ENCODE peak calls at places on chromosome 21, in seven cellular contexts. V is BJ, G is transverse colon, M is left ventricle myocardium inferior, X is stomach, Y is tibial nerve, E is RWPE2. R is an unnamed sample. For H3K36me3, the result is how much of the 10 kb centered on the place peaks cover.

GRCh38 chr21:35868005-35868868 is 192.1 kb downstream of the SETD4 start:
- DNase-seq in V (no peak), G (no peak), M (no peak), X (no peak), Y (no peak), E (no peak), R (no peak)

GRCh38 chr21:25911730-25912401 is 177.1 kb downstream of the GABPA start:
- DNase-seq in V (no peak), G (peak), M (peak), X (peak), Y (no peak), E (no peak), R (no peak)

GRCh38 chr21:31707499-31707898 is 24.4 kb downstream of the SCAF4 start:
- DNase-seq in V (no peak), G (no peak), M (no peak), X (no peak), Y (no peak), E (no peak), R (peak)

GRCh38 chr21:37986751-37987399 is 70.6 kb upstream of the KCNJ6 start:
- DNase-seq in V (no peak), G (no peak), M (no peak), X (no peak), Y (no peak), E (no peak), R (no peak)

GRCh38 chr21:16424331-16424749 is 694.6 kb downstream of the USP25 start:
- DNase-seq in V (no peak), G (no peak), M (no peak), X (no peak), Y (no peak), E (no peak), R (peak)

GRCh38 chr21:25572895-25573310 is 34.4 kb downstream of the MRPL39 start:
- DNase-seq in V (no peak), G (no peak), M (no peak), X (no peak), Y (no peak), E (no peak), R (no peak)

GRCh38 chr21:25639167-25639921 is at the start of gene JAM2:
- DNase-seq in V (no peak), G (peak), M (peak), X (no peak), Y (peak), E (no peak), R (no peak)

GRCh38 chr21:32186843-32187242 is 92.0 kb downstream of the MIS18A start:
- DNase-seq in V (no peak), G (no peak), M (no peak), X (no peak), Y (no peak), E (no peak), R (no peak)

GRCh38 chr21:31623664-31624063 is 35.8 kb upstream of the SOD1 start:
- DNase-seq in V (no peak), G (no peak), M (no peak), X (no peak), Y (no peak), E (no peak), R (no peak)

GRCh38 chr21:25639922-25640670 is 1.0 kb downstream of the JAM2 start:
- DNase-seq in V (no peak), G (no peak), M (peak), X (no peak), Y (peak), E (no peak), R (no peak)

GRCh38 chr21:35811115-35811806 is 249.1 kb downstream of the SETD4 start:
- DNase-seq in V (no peak), G (no peak), M (no peak), X (no peak), Y (no peak), E (no peak), R (no peak)

GRCh38 chr21:21324297-21324696 is 326.1 kb downstream of the NCAM2 start:
- DNase-seq in V (no peak), G (no peak), M (no peak), X (no peak), Y (no peak), E (no peak), R (no peak)

GRCh38 chr21:28644762-28645161 is 347.9 kb downstream of the LTN1 start:
- DNase-seq in V (no peak), G (no peak), M (no peak), X (no peak), Y (no peak), E (no peak), R (peak)

GRCh38 chr21:32192291-32192690 is 86.6 kb downstream of the MIS18A start:
- DNase-seq in V (no peak), G (no peak), M (no peak), X (no peak), Y (no peak), E (no peak), R (no peak)

GRCh38 chr21:26185021-26185420 is 14.5 kb upstream of the APP start:
- DNase-seq in V (no peak), G (no peak), M (no peak), X (no peak), Y (no peak), E (no peak), R (no peak)

GRCh38 chr21:34743831-34744230 is 75.0 kb downstream of the CLIC6 start:
- DNase-seq in V (peak), G (peak), M (no peak), X (peak), Y (peak), E (peak), R (peak)

GRCh38 chr21:38315155-38315554 is 58.4 kb downstream of the KCNJ15 start:
- DNase-seq in V (no peak), G (no peak), M (no peak), X (no peak), Y (no peak), E (no peak), R (no peak)

GRCh38 chr21:15141236-15141970 is 76.6 kb upstream of the NRIP1 start:
- DNase-seq in V (no peak), G (peak), M (no peak), X (peak), Y (no peak), E (no peak), R (peak)

GRCh38 chr21:25961042-25961441 is 209.5 kb downstream of the APP start:
- DNase-seq in V (no peak), G (no peak), M (no peak), X (no peak), Y (no peak), E (no peak), R (no peak)

GRCh38 chr21:26683996-26684395 is 110.9 kb upstream of the CYYR1 start:
- DNase-seq in V (no peak), G (no peak), M (no peak), X (no peak), Y (no peak), E (no peak), R (peak)

GRCh38 chr21:18522181-18522771 is 118.7 kb upstream of the TMPRSS15 start:
- DNase-seq in V (no peak), G (no peak), M (no peak), X (no peak), Y (no peak), E (no peak), R (no peak)

GRCh38 chr21:17343055-17343454 is 169.8 kb upstream of the CXADR start:
- DNase-seq in V (no peak), G (no peak), M (no peak), X (no peak), Y (no peak), E (no peak), R (peak)

GRCh38 chr21:34284613-34285160 is 79.1 kb upstream of the KCNE2 start:
- DNase-seq in V (no peak), G (no peak), M (no peak), X (no peak), Y (no peak), E (no peak), R (no peak)

GRCh38 chr21:25944082-25944481 is 209.3 kb downstream of the GABPA start:
- DNase-seq in V (no peak), G (no peak), M (no peak), X (no peak), Y (no peak), E (no peak), R (no peak)

GRCh38 chr21:43892334-43892733 is 27.3 kb downstream of the AGPAT3 start:
- DNase-seq in V (no peak), G (no peak), M (no peak), X (no peak), Y (no peak), E (no peak), R (no peak)

GRCh38 chr21:43893536-43894205 is 28.6 kb downstream of the AGPAT3 start:
- DNase-seq in V (no peak), G (no peak), M (no peak), X (peak), Y (no peak), E (no peak), R (peak)

GRCh38 chr21:43890042-43890441 is 25.0 kb downstream of the AGPAT3 start:
- DNase-seq in V (no peak), G (no peak), M (no peak), X (no peak), Y (no peak), E (peak), R (no peak)

GRCh38 chr21:43892984-43893535 is 28.0 kb downstream of the AGPAT3 start:
- DNase-seq in V (no peak), G (no peak), M (no peak), X (no peak), Y (no peak), E (no peak), R (no peak)

GRCh38 chr21:43894206-43894577 is 29.2 kb downstream of the AGPAT3 start:
- DNase-seq in V (no peak), G (no peak), M (no peak), X (no peak), Y (no peak), E (no peak), R (no peak)
- H3K4me3 ChIP-seq in V (no peak), G (no peak), M (peak), X (peak), Y (no peak), E (no peak), R (no peak)

DNA sequence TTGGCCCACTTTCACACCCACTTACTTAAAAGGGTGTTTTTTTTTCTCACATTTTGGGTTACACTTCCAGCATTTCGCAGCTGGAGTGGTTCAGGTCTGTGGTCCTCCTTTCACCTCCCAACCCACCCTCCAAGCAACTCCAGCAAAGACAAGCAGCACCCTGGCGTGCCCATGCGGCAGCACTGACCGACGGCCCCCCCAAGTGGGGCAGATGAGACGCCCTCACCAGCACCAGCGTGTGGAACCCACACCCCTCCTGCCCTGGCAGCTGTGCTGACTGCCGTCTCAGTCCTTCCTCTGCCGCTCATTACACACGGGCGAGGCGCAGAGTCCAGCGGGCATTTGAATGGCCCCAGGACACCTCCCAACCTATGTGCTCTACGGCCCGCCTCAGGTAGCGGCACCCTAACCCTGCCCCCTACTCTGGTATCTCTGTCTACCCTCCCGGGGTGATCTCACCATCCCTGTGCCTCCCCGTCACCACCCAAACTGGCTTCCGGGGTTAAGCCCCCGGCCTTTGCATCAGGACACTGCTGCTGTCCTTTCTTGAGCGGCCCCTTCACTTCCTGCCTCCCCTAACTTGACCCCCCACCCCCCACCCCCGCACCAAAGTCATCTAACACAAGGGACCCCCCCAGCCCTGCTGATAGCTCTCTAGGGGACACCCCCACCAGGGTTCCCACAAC is 10.9 kb downstream of the LSS start:
- DNase-seq in V (no peak), G (no peak), M (no peak), X (no peak), Y (no peak), E (peak), R (no peak)
- H3K36me3 ChIP-seq in V (under half), G (under half), M (half or more), X (half or more), Y (under half), E (half or more), R (under half)

GRCh38 chr21:45469273-45470086 is 64.5 kb downstream of the COL18A1 start:
- DNase-seq in V (no peak), G (no peak), M (peak), X (no peak), Y (peak), E (no peak), R (no peak)
- H3K4me3 ChIP-seq in V (no peak), G (no peak), M (no peak), X (no peak), Y (no peak), E (no peak), R (no peak)

GRCh38 chr21:44066116-44066515 is 41.1 kb upstream of the PWP2 start:
- DNase-seq in V (no peak), G (no peak), M (no peak), X (no peak), Y (no peak), E (no peak), R (no peak)

GRCh38 chr21:44063151-44063912 is 43.9 kb upstream of the PWP2 start:
- DNase-seq in V (no peak), G (no peak), M (no peak), X (no peak), Y (no peak), E (no peak), R (no peak)

GRCh38 chr21:44067011-44067839 is 40.0 kb upstream of the PWP2 start:
- DNase-seq in V (no peak), G (no peak), M (no peak), X (no peak), Y (no peak), E (no peak), R (no peak)

GRCh38 chr21:44064852-44065403 is 42.3 kb upstream of the PWP2 start:
- DNase-seq in V (no peak), G (no peak), M (no peak), X (no peak), Y (no peak), E (no peak), R (no peak)

DNA sequence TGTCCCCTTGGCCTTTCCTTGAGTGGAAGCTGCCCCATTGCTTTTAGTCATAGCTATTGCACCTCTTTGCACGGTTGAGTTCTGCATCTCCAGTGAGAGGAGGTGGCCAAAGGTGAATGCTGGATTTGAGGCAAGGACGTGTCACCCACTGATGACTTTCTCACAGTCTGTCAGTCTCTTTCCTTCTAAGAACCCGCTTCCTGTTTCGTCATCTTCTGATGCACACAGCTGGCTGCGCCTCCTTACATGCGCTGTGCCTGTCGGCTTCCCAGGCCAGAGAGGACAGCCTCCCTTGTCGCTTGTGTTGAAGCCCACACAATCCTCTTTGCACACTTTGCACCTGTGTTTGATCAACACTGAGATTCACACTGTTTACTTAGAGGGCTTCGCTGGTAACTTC is 41.8 kb upstream of the PWP2 start:
- DNase-seq in V (no peak), G (peak), M (no peak), X (peak), Y (no peak), E (no peak), R (peak)
- H3K36me3 ChIP-seq in V (under half), G (under half), M (half or more), X (under half), Y (under half), E (half or more), R (under half)

GRCh38 chr21:41466024-41466820 is 40.2 kb downstream of the MX1 start:
- DNase-seq in V (no peak), G (no peak), M (no peak), X (no peak), Y (no peak), E (no peak), R (peak)
- H3K4me3 ChIP-seq in V (no peak), G (no peak), M (no peak), X (no peak), Y (no peak), E (no peak), R (no peak)

R was measured in bronchial epithelial cell.